ENCODE peak calls at places on chromosomes 11 and 22, in seven cellular contexts. One of them, this sample, is unnamed.
A peak's percentile ranks its signal among the peaks of the same experiment; 100 is the strongest.

GRCh38 chr11:96278039-96278897 is 64.7 kb downstream of the MAML2 start:
- DNase-seq in DND-41: no peak
- DNase-seq in right atrium auricular region: no peak
- DNase-seq in AG10803: peak; percentile 48
- DNase-seq in left ventricle myocardium inferior: no peak
- DNase-seq in right lobe of liver: no peak
- DNase-seq in fibroblast of pulmonary artery: no peak
- DNase-seq in this sample: peak; percentile 86

GRCh38 chr22:34866501-34867171 is 199.3 kb upstream of the ISX start:
- DNase-seq in AG10803: peak; percentile 68
- DNase-seq in DND-41: no peak
- DNase-seq in fibroblast of pulmonary artery: no peak
- DNase-seq in right lobe of liver: no peak
- DNase-seq in left ventricle myocardium inferior: no peak
- DNase-seq in right atrium auricular region: no peak
- DNase-seq in this sample: no peak

GRCh38 chr11:46529086-46529905 is 64.5 kb downstream of the AMBRA1 start:
- DNase-seq in AG10803: peak; percentile 51
- DNase-seq in left ventricle myocardium inferior: peak; percentile 53
- DNase-seq in fibroblast of pulmonary artery: peak; percentile 73
- DNase-seq in DND-41: peak; percentile 77
- DNase-seq in right lobe of liver: peak; percentile 64
- DNase-seq in right atrium auricular region: peak; percentile 79
- DNase-seq in this sample: peak; percentile 89

GRCh38 chr11:12832828-12833227 is 158.6 kb downstream of the TEAD1 start:
- DNase-seq in right lobe of liver: no peak
- DNase-seq in fibroblast of pulmonary artery: no peak
- DNase-seq in right atrium auricular region: no peak
- DNase-seq in left ventricle myocardium inferior: no peak
- DNase-seq in DND-41: no peak
- DNase-seq in AG10803: peak; percentile 54
- DNase-seq in this sample: no peak

GRCh38 chr22:22103078-22103593 is 120.5 kb upstream of the TOP3B start:
- DNase-seq in fibroblast of pulmonary artery: peak; percentile 11
- DNase-seq in left ventricle myocardium inferior: no peak
- DNase-seq in AG10803: no peak
- DNase-seq in right atrium auricular region: peak; percentile 34
- DNase-seq in DND-41: peak; percentile 40
- DNase-seq in right lobe of liver: no peak
- DNase-seq in this sample: no peak

GRCh38 chr11:83257638-83258229 is 28.4 kb downstream of the CCDC90B start:
- DNase-seq in right lobe of liver: no peak
- DNase-seq in AG10803: peak; percentile 76
- DNase-seq in DND-41: no peak
- DNase-seq in left ventricle myocardium inferior: no peak
- DNase-seq in fibroblast of pulmonary artery: peak; percentile 80
- DNase-seq in right atrium auricular region: no peak
- DNase-seq in this sample: no peak

GRCh38 chr22:42766860-42767259 is 46.2 kb upstream of the A4GALT start:
- DNase-seq in DND-41: no peak
- DNase-seq in right atrium auricular region: no peak
- DNase-seq in fibroblast of pulmonary artery: no peak
- DNase-seq in right lobe of liver: no peak
- DNase-seq in AG10803: no peak
- DNase-seq in left ventricle myocardium inferior: peak; percentile 50
- DNase-seq in this sample: no peak

GRCh38 chr22:37242395-37242918 is 1.6 kb downstream of the RAC2 start:
- DNase-seq in fibroblast of pulmonary artery: no peak
- DNase-seq in DND-41: peak; percentile 93
- DNase-seq in AG10803: no peak
- DNase-seq in right atrium auricular region: peak; percentile 70
- DNase-seq in right lobe of liver: no peak
- DNase-seq in left ventricle myocardium inferior: peak; percentile 55
- DNase-seq in this sample: no peak

GRCh38 chr11:60951611-60951908 is 416 bp downstream of the SLC15A3 start:
- DNase-seq in right lobe of liver: no peak
- DNase-seq in left ventricle myocardium inferior: no peak
- DNase-seq in AG10803: no peak
- DNase-seq in fibroblast of pulmonary artery: no peak
- DNase-seq in right atrium auricular region: no peak
- DNase-seq in DND-41: no peak
- DNase-seq in this sample: no peak

GRCh38 chr11:48103621-48104561 is 112.7 kb upstream of the OR4B1 start:
- DNase-seq in right lobe of liver: peak; percentile 61
- DNase-seq in fibroblast of pulmonary artery: peak; percentile 45
- DNase-seq in left ventricle myocardium inferior: no peak
- DNase-seq in right atrium auricular region: peak; percentile 47
- DNase-seq in DND-41: no peak
- DNase-seq in AG10803: peak; percentile 62
- DNase-seq in this sample: no peak

GRCh38 chr11:128895505-128895904 is 4.3 kb downstream of the KCNJ5 start:
- DNase-seq in right atrium auricular region: no peak
- DNase-seq in fibroblast of pulmonary artery: no peak
- DNase-seq in left ventricle myocardium inferior: no peak
- DNase-seq in right lobe of liver: no peak
- DNase-seq in DND-41: no peak
- DNase-seq in AG10803: no peak
- DNase-seq in this sample: no peak

GRCh38 chr11:20621679-20622078 is 22.3 kb downstream of the SLC6A5 start:
- DNase-seq in right atrium auricular region: no peak
- DNase-seq in DND-41: no peak
- DNase-seq in right lobe of liver: no peak
- DNase-seq in fibroblast of pulmonary artery: no peak
- DNase-seq in AG10803: no peak
- DNase-seq in left ventricle myocardium inferior: no peak
- DNase-seq in this sample: no peak

GRCh38 chr22:20127869-20128618 is 3.6 kb upstream of the ZDHHC8 start:
- DNase-seq in fibroblast of pulmonary artery: no peak
- DNase-seq in right atrium auricular region: no peak
- DNase-seq in DND-41: no peak
- DNase-seq in right lobe of liver: no peak
- DNase-seq in left ventricle myocardium inferior: no peak
- DNase-seq in AG10803: no peak
- DNase-seq in this sample: no peak

GRCh38 chr22:47012589-47013365 is 250.3 kb downstream of the TBC1D22A start:
- DNase-seq in AG10803: peak; percentile 53
- DNase-seq in right atrium auricular region: no peak
- DNase-seq in fibroblast of pulmonary artery: no peak
- DNase-seq in DND-41: no peak
- DNase-seq in left ventricle myocardium inferior: no peak
- DNase-seq in right lobe of liver: no peak
- DNase-seq in this sample: no peak

GRCh38 chr22:22949953-22950352 is 62.3 kb downstream of the IGLL5 start:
- DNase-seq in right lobe of liver: no peak
- DNase-seq in DND-41: no peak
- DNase-seq in left ventricle myocardium inferior: no peak
- DNase-seq in fibroblast of pulmonary artery: no peak
- DNase-seq in right atrium auricular region: no peak
- DNase-seq in AG10803: no peak
- DNase-seq in this sample: no peak

GRCh38 chr22:19819209-19819910 is 35.3 kb downstream of the GNB1L start:
- DNase-seq in fibroblast of pulmonary artery: no peak
- DNase-seq in AG10803: no peak
- DNase-seq in left ventricle myocardium inferior: no peak
- DNase-seq in right atrium auricular region: no peak
- DNase-seq in DND-41: peak; percentile 1
- DNase-seq in right lobe of liver: no peak
- DNase-seq in this sample: no peak

GRCh38 chr22:32796865-32797573 is 4.5 kb upstream of the TIMP3 start:
- DNase-seq in DND-41: peak; percentile 68
- DNase-seq in AG10803: peak; percentile 88
- DNase-seq in fibroblast of pulmonary artery: peak; percentile 74
- DNase-seq in right atrium auricular region: peak; percentile 83
- DNase-seq in left ventricle myocardium inferior: peak; percentile 63
- DNase-seq in right lobe of liver: peak; percentile 76
- DNase-seq in this sample: peak; percentile 68

GRCh38 chr11:76770642-76771445 is 12.3 kb upstream of the TSKU start:
- DNase-seq in left ventricle myocardium inferior: no peak
- DNase-seq in DND-41: no peak
- DNase-seq in fibroblast of pulmonary artery: peak; percentile 79
- DNase-seq in right lobe of liver: peak; percentile 95
- DNase-seq in AG10803: peak; percentile 94
- DNase-seq in right atrium auricular region: peak; percentile 86
- DNase-seq in this sample: no peak

GRCh38 chr11:8732748-8733241 is 50.2 kb downstream of the RPL27A start:
- DNase-seq in right lobe of liver: peak; percentile 94
- DNase-seq in DND-41: no peak
- DNase-seq in left ventricle myocardium inferior: peak; percentile 76
- DNase-seq in fibroblast of pulmonary artery: peak; percentile 78
- DNase-seq in AG10803: peak; percentile 92
- DNase-seq in right atrium auricular region: peak; percentile 83
- DNase-seq in this sample: no peak

GRCh38 chr11:32870676-32871075 is 21.9 kb upstream of the QSER1 start:
- DNase-seq in DND-41: peak; percentile 45
- DNase-seq in AG10803: no peak
- DNase-seq in right lobe of liver: peak; percentile 50
- DNase-seq in fibroblast of pulmonary artery: peak; percentile 8
- DNase-seq in right atrium auricular region: no peak
- DNase-seq in left ventricle myocardium inferior: no peak
- DNase-seq in this sample: peak; percentile 77

GRCh38 chr22:23495614-23496444 is 84.3 kb downstream of the IGLL1 start:
- DNase-seq in left ventricle myocardium inferior: no peak
- DNase-seq in right atrium auricular region: no peak
- DNase-seq in DND-41: peak; percentile 87
- DNase-seq in right lobe of liver: no peak
- DNase-seq in AG10803: no peak
- DNase-seq in fibroblast of pulmonary artery: no peak
- DNase-seq in this sample: no peak

GRCh38 chr22:31883989-31884388 is 60.3 kb upstream of the YWHAH start:
- DNase-seq in AG10803: no peak
- DNase-seq in right lobe of liver: no peak
- DNase-seq in fibroblast of pulmonary artery: no peak
- DNase-seq in right atrium auricular region: no peak
- DNase-seq in left ventricle myocardium inferior: no peak
- DNase-seq in DND-41: no peak
- DNase-seq in this sample: no peak

GRCh38 chr11:110081462-110082233 is 11.5 kb upstream of the ZC3H12C start:
- DNase-seq in fibroblast of pulmonary artery: no peak
- DNase-seq in right atrium auricular region: no peak
- DNase-seq in right lobe of liver: no peak
- DNase-seq in DND-41: no peak
- DNase-seq in AG10803: no peak
- DNase-seq in left ventricle myocardium inferior: no peak
- DNase-seq in this sample: no peak

GRCh38 chr11:113664069-113664980 is 41.8 kb downstream of the TMPRSS5 start:
- DNase-seq in AG10803: peak; percentile 59
- DNase-seq in right lobe of liver: no peak
- DNase-seq in right atrium auricular region: no peak
- DNase-seq in left ventricle myocardium inferior: no peak
- DNase-seq in DND-41: no peak
- DNase-seq in fibroblast of pulmonary artery: no peak
- DNase-seq in this sample: peak; percentile 17

GRCh38 chr11:41917900-41918299 is 458.4 kb upstream of the LRRC4C start:
- DNase-seq in DND-41: no peak
- DNase-seq in right lobe of liver: no peak
- DNase-seq in left ventricle myocardium inferior: no peak
- DNase-seq in right atrium auricular region: no peak
- DNase-seq in fibroblast of pulmonary artery: no peak
- DNase-seq in AG10803: no peak
- DNase-seq in this sample: no peak
- H3K4me3 ChIP-seq in DND-41: no peak overlapping the region
- H3K4me3 ChIP-seq in right lobe of liver: no peak overlapping the region
- H3K4me3 ChIP-seq in left ventricle myocardium inferior: no peak overlapping the region
- H3K4me3 ChIP-seq in right atrium auricular region: no peak overlapping the region
- H3K4me3 ChIP-seq in fibroblast of pulmonary artery: no peak overlapping the region
- H3K4me3 ChIP-seq in AG10803: no peak overlapping the region
- H3K4me3 ChIP-seq in this sample: no peak overlapping the region

GRCh38 chr11:104076455-104076854 is 40.0 kb downstream of the DDI1 start:
- DNase-seq in fibroblast of pulmonary artery: no peak
- DNase-seq in DND-41: no peak
- DNase-seq in AG10803: no peak
- DNase-seq in left ventricle myocardium inferior: no peak
- DNase-seq in right lobe of liver: no peak
- DNase-seq in right atrium auricular region: no peak
- DNase-seq in this sample: no peak

GRCh38 chr11:104075091-104075490 is 38.7 kb downstream of the DDI1 start:
- DNase-seq in DND-41: no peak
- DNase-seq in left ventricle myocardium inferior: no peak
- DNase-seq in fibroblast of pulmonary artery: no peak
- DNase-seq in right atrium auricular region: no peak
- DNase-seq in right lobe of liver: no peak
- DNase-seq in AG10803: no peak
- DNase-seq in this sample: no peak

GRCh38 chr11:104078250-104078649 is 41.8 kb downstream of the DDI1 start:
- DNase-seq in DND-41: no peak
- DNase-seq in right lobe of liver: no peak
- DNase-seq in fibroblast of pulmonary artery: no peak
- DNase-seq in left ventricle myocardium inferior: no peak
- DNase-seq in AG10803: no peak
- DNase-seq in right atrium auricular region: no peak
- DNase-seq in this sample: no peak

GRCh38 chr11:104075716-104076115 is 39.3 kb downstream of the DDI1 start:
- DNase-seq in fibroblast of pulmonary artery: no peak
- DNase-seq in AG10803: no peak
- DNase-seq in left ventricle myocardium inferior: no peak
- DNase-seq in DND-41: no peak
- DNase-seq in right atrium auricular region: no peak
- DNase-seq in right lobe of liver: no peak
- DNase-seq in this sample: no peak

GRCh38 chr11:104073950-104074349 is 37.5 kb downstream of the DDI1 start:
- DNase-seq in right lobe of liver: no peak
- DNase-seq in AG10803: peak; percentile 15
- DNase-seq in left ventricle myocardium inferior: no peak
- DNase-seq in right atrium auricular region: no peak
- DNase-seq in fibroblast of pulmonary artery: no peak
- DNase-seq in DND-41: no peak
- DNase-seq in this sample: no peak
- H3K4me3 ChIP-seq in right lobe of liver: no peak overlapping the region
- H3K4me3 ChIP-seq in AG10803: no peak overlapping the region
- H3K4me3 ChIP-seq in left ventricle myocardium inferior: peak overlapping the region; percentile 1
- H3K4me3 ChIP-seq in right atrium auricular region: no peak overlapping the region
- H3K4me3 ChIP-seq in fibroblast of pulmonary artery: no peak overlapping the region
- H3K4me3 ChIP-seq in DND-41: no peak overlapping the region
- H3K4me3 ChIP-seq in this sample: no peak overlapping the region

GRCh38 chr11:40204228-40204627 is 1255.2 kb downstream of the LRRC4C start:
- DNase-seq in left ventricle myocardium inferior: no peak
- DNase-seq in DND-41: no peak
- DNase-seq in fibroblast of pulmonary artery: no peak
- DNase-seq in right atrium auricular region: no peak
- DNase-seq in AG10803: no peak
- DNase-seq in right lobe of liver: no peak
- DNase-seq in this sample: no peak
- H3K4me3 ChIP-seq in left ventricle myocardium inferior: no peak overlapping the region
- H3K4me3 ChIP-seq in DND-41: no peak overlapping the region
- H3K4me3 ChIP-seq in fibroblast of pulmonary artery: no peak overlapping the region
- H3K4me3 ChIP-seq in right atrium auricular region: no peak overlapping the region
- H3K4me3 ChIP-seq in AG10803: no peak overlapping the region
- H3K4me3 ChIP-seq in right lobe of liver: no peak overlapping the region
- H3K4me3 ChIP-seq in this sample: no peak overlapping the region

DNA sequence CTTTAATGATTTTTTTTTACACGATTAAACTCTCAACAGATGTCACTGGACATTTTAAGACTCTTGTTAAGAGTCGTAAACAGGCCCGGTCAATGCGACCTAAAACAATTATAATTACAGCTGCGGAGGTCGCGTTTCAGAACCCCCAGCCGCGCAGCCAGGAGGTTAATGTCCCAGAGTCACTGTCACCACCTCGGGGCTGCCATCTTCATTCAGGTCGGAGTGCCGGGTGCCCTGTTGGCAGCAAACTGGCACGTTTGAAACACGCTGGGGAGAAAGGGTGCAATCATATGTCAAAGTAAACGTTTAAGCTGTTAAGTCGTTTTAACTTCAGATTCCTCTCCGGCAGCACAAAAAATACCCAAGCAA is 711 bp upstream of the PHF21B start:
- DNase-seq in fibroblast of pulmonary artery: no peak
- DNase-seq in DND-41: peak; percentile 39
- DNase-seq in AG10803: no peak
- DNase-seq in left ventricle myocardium inferior: no peak
- DNase-seq in right lobe of liver: no peak
- DNase-seq in right atrium auricular region: no peak
- DNase-seq in this sample: no peak
- H3K4me3 ChIP-seq in fibroblast of pulmonary artery: peak overlapping the region; percentile 54
- H3K4me3 ChIP-seq in DND-41: peak overlapping the region; percentile 60
- H3K4me3 ChIP-seq in AG10803: peak overlapping the region; percentile 58
- H3K4me3 ChIP-seq in left ventricle myocardium inferior: peak overlapping the region; percentile 69
- H3K4me3 ChIP-seq in right lobe of liver: peak overlapping the region; percentile 21
- H3K4me3 ChIP-seq in right atrium auricular region: peak overlapping the region; percentile 65
- H3K4me3 ChIP-seq in this sample: peak overlapping the region; percentile 98